ENCODE peak calls at places on chromosomes 13 and 19, in nine cellular contexts. S is CD8-positive, alpha-beta T cell; Z is fibroblast of lung; F is T-helper 17 cell; W is astrocyte; I is heart right ventricle; K is transverse colon; V is psoas muscle; X is thoracic aorta. A is an unnamed sample. For H3K9me3, the result is how much of the 10 kb centered on the place peaks cover.

GRCh38 chr13:94261163-94261562 is 218.3 kb downstream of the DCT start:
- DNase-seq in Z (no peak), S (no peak), F (no peak), I (no peak), X (no peak), V (no peak), W (no peak), K (no peak), A (no peak)

GRCh38 chr19:30630289-30631034 is 258.3 kb downstream of the ZNF536 start:
- DNase-seq in K (no peak), X (no peak), W (no peak), V (no peak), S (no peak), F (no peak), Z (no peak), I (no peak), A (no peak)

GRCh38 chr19:34539396-34539795 is 57.8 kb downstream of the WTIP start:
- DNase-seq in X (no peak), I (no peak), V (no peak), Z (no peak), F (no peak), S (no peak), W (no peak), K (no peak), A (no peak)

GRCh38 chr19:41541990-41542584 is 33.9 kb upstream of the CEACAM21 start:
- DNase-seq in S (peak), Z (peak), I (peak), W (no peak), V (peak), F (peak), X (no peak), K (peak), A (peak)

GRCh38 chr13:72029981-72030380 is 163.0 kb upstream of the DACH1 start:
- DNase-seq in K (no peak), V (no peak), X (no peak), S (no peak), F (no peak), I (no peak), W (no peak), Z (no peak), A (no peak)

GRCh38 chr19:29381353-29382203 is 144.2 kb upstream of the VSTM2B start:
- DNase-seq in F (no peak), I (no peak), X (no peak), W (no peak), V (no peak), S (no peak), K (no peak), Z (no peak), A (peak)

GRCh38 chr19:6668696-6669095 is 1.3 kb downstream of the TNFSF14 start:
- DNase-seq in K (no peak), Z (no peak), I (no peak), V (no peak), F (no peak), X (no peak), S (no peak), W (no peak), A (no peak)

GRCh38 chr19:33285441-33285927 is 16.9 kb downstream of the CEBPA start:
- DNase-seq in Z (no peak), F (no peak), V (no peak), I (no peak), K (no peak), X (no peak), W (no peak), S (no peak), A (no peak)

GRCh38 chr19:55113570-55114039 is 3.8 kb downstream of the PPP1R12C start:
- DNase-seq in V (peak), Z (peak), K (peak), W (peak), F (no peak), X (peak), S (no peak), I (peak), A (peak)

GRCh38 chr19:24000656-24001055 is 86.0 kb downstream of the ZNF726 start:
- DNase-seq in K (no peak), Z (no peak), F (no peak), W (no peak), I (no peak), X (no peak), V (no peak), S (no peak), A (no peak)
- H3K9me3 ChIP-seq in K (under half), Z (under half), F (under half), W (under half), I (under half), X (under half), V (under half), S (under half), A (under half)

DNA sequence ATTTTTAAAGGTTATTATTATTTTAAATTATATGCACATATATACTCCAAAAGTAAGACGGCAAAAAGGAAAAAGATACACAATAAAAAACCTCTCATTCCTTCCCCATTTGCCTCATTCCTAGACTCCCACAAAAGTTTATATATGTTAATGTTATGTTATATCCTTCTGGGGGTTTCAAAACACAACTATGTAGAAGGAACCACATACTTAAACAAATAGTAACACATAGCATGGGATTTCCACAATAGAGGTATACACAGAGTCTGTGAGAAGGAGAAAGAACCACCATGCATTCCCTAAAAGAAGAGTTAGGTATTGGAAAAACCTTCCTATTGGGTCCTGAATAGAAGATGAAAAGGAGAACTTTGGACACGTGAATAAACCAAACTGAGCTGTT is 9.1 kb downstream of the PDS5B start:
- DNase-seq in S (no peak), V (no peak), Z (no peak), F (no peak), I (no peak), K (no peak), X (no peak), W (no peak), A (no peak)
- H3K9me3 ChIP-seq in S (under half), V (under half), Z (under half), F (under half), I (under half), K (under half), X (under half), W (under half), A (under half)

GRCh38 chr13:103002279-103002678 is 63.9 kb downstream of the SLC10A2 start:
- DNase-seq in F (no peak), V (no peak), I (no peak), K (no peak), X (no peak), Z (no peak), W (no peak), S (no peak), A (no peak)

GRCh38 chr13:103004790-103005307 is 61.4 kb downstream of the SLC10A2 start:
- DNase-seq in S (no peak), W (no peak), F (no peak), Z (no peak), V (no peak), I (no peak), K (no peak), X (no peak), A (no peak)

GRCh38 chr13:102999498-102999897 is 66.7 kb downstream of the SLC10A2 start:
- DNase-seq in V (no peak), W (no peak), F (no peak), I (no peak), K (no peak), Z (no peak), X (no peak), S (no peak), A (no peak)

DNA sequence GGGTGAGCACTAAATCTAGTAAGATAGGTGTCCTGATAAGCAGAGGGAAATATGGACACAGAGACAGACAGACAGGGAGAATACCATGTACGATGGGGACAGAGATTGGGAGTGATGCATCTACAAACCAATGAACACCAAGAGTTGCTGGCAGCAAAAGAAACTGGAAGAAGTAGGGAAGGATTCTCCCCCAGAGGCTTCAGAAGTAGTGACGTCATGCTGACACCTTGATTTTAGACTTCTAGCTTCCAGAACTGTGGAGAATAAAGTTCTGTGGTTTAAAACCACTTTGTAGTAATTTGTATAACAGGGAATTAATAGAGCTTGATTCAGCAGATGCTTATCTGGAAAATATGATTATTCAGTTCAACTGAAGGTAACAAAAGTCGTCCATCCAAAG is 66.1 kb downstream of the SLC10A2 start:
- DNase-seq in S (no peak), W (no peak), F (no peak), K (no peak), Z (no peak), X (no peak), V (no peak), I (no peak), A (no peak)
- H3K9me3 ChIP-seq in S (under half), W (under half), F (under half), K (under half), Z (under half), X (under half), V (under half), I (under half), A (under half)

DNA sequence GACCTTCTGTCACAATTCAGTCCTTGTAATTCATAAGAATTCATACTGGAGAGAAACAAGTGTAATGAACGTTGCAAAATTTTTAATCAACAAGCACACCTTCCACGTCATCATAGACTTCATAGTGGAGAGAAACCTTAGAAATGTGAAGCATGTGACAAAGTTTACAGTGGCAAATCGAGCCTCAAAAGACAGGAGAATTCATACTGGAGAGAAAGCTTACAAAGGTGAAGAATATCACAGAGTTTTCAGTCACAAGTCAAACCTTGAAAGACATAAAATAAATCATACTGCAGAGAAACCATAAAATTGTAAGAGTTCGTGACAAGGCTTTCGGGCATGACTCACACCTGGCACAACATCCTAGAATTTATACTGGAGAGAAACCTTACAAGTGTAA is 24.6 kb downstream of the ZNF813 start:
- DNase-seq in V (no peak), W (no peak), F (no peak), S (no peak), K (no peak), Z (no peak), X (no peak), I (no peak), A (no peak)
- H3K9me3 ChIP-seq in V (under half), W (under half), F (under half), S (under half), K (half or more), Z (under half), X (half or more), I (under half), A (under half)